ENCODE peak calls at places on chromosomes 11 and 22, in nine cellular contexts. Z is GM23338, J is GM23248, P is OCI-LY7, S is HCT116, V is PC-9, I is MM.1S, G is hepatocyte, L is Karpas-422. N is an unnamed sample. For H3K9me2, the result is how much of the 10 kb centered on the place peaks cover.

GRCh38 chr11:35404397-35404775 is 15.0 kb downstream of the SLC1A2 start:
- DNase-seq in Z (peak), J (peak), P (no peak), S (no peak), V (no peak), I (peak), G (peak), L (no peak), N (peak)

GRCh38 chr22:47409501-47410275 is 647.2 kb downstream of the TBC1D22A start:
- DNase-seq in Z (no peak), J (no peak), P (no peak), S (no peak), V (no peak), I (no peak), G (no peak), L (no peak), N (no peak)

GRCh38 chr11:15568440-15568839 is 453.7 kb downstream of the INSC start:
- DNase-seq in Z (no peak), J (no peak), P (no peak), S (no peak), V (no peak), I (no peak), G (no peak), L (no peak), N (no peak)

GRCh38 chr22:37632174-37633081 is 7.0 kb upstream of the SH3BP1 start:
- DNase-seq in Z (no peak), J (no peak), P (no peak), S (no peak), V (no peak), I (no peak), G (no peak), L (peak), N (no peak)

GRCh38 chr11:92276773-92277172 is 52.2 kb downstream of the FAT3 start:
- DNase-seq in Z (no peak), J (peak), P (no peak), S (no peak), V (no peak), I (no peak), G (no peak), L (no peak), N (no peak)

GRCh38 chr11:119509969-119510401 is 87.0 kb upstream of the THY1 start:
- DNase-seq in Z (no peak), J (peak), P (peak), S (no peak), V (peak), I (peak), G (peak), L (peak), N (no peak)

GRCh38 chr11:36945384-36945783 is 347.3 kb upstream of the RAG2 start:
- DNase-seq in Z (no peak), J (peak), P (peak), S (no peak), V (no peak), I (no peak), G (peak), L (peak), N (peak)

GRCh38 chr11:67488155-67488480 is 5.3 kb downstream of the AIP start:
- DNase-seq in Z (no peak), J (no peak), P (no peak), S (no peak), V (no peak), I (no peak), G (no peak), L (no peak), N (no peak)

GRCh38 chr11:134800130-134800529 is 388.1 kb upstream of the B3GAT1 start:
- DNase-seq in Z (no peak), J (no peak), P (no peak), S (no peak), V (peak), I (no peak), G (no peak), L (no peak), N (no peak)

GRCh38 chr22:27672721-27673387 is 128.7 kb downstream of the MN1 start:
- DNase-seq in Z (no peak), J (no peak), P (no peak), S (no peak), V (no peak), I (no peak), G (no peak), L (no peak), N (no peak)

GRCh38 chr11:103396237-103396636 is 287.0 kb downstream of the DYNC2H1 start:
- DNase-seq in Z (no peak), J (peak), P (no peak), S (no peak), V (no peak), I (no peak), G (no peak), L (no peak), N (no peak)

GRCh38 chr11:201936-202335 is 5.3 kb downstream of the BET1L start:
- DNase-seq in Z (peak), J (no peak), P (no peak), S (no peak), V (no peak), I (no peak), G (no peak), L (no peak), N (no peak)

GRCh38 chr11:66914505-66914904 is 43.7 kb downstream of the PC start:
- DNase-seq in Z (no peak), J (no peak), P (no peak), S (no peak), V (no peak), I (no peak), G (no peak), L (no peak), N (no peak)

GRCh38 chr22:39467390-39467901 is 10.6 kb downstream of the MGAT3 start:
- DNase-seq in Z (peak), J (no peak), P (no peak), S (no peak), V (no peak), I (peak), G (no peak), L (peak), N (no peak)

GRCh38 chr11:17502630-17503029 is 26.0 kb upstream of the ABCC8 start:
- DNase-seq in Z (no peak), J (no peak), P (no peak), S (no peak), V (no peak), I (no peak), G (no peak), L (no peak), N (no peak)

GRCh38 chr22:36467946-36468345 is 13.5 kb downstream of the TXN2 start:
- DNase-seq in Z (no peak), J (peak), P (no peak), S (peak), V (peak), I (peak), G (peak), L (no peak), N (no peak)

GRCh38 chr11:47667135-47667534 is 24.8 kb upstream of the MTCH2 start:
- DNase-seq in Z (no peak), J (no peak), P (no peak), S (no peak), V (no peak), I (no peak), G (no peak), L (no peak), N (no peak)

GRCh38 chr11:96015911-96016565 is 92.1 kb upstream of the MTMR2 start:
- DNase-seq in Z (peak), J (no peak), P (peak), S (no peak), V (no peak), I (peak), G (no peak), L (no peak), N (peak)

GRCh38 chr11:118442903-118443589 is 6.8 kb downstream of the KMT2A start:
- DNase-seq in Z (no peak), J (no peak), P (no peak), S (no peak), V (no peak), I (no peak), G (peak), L (no peak), N (no peak)

GRCh38 chr11:35658028-35658948 is 4.3 kb upstream of the TRIM44 start:
- DNase-seq in Z (no peak), J (peak), P (no peak), S (no peak), V (no peak), I (no peak), G (no peak), L (no peak), N (no peak)

DNA sequence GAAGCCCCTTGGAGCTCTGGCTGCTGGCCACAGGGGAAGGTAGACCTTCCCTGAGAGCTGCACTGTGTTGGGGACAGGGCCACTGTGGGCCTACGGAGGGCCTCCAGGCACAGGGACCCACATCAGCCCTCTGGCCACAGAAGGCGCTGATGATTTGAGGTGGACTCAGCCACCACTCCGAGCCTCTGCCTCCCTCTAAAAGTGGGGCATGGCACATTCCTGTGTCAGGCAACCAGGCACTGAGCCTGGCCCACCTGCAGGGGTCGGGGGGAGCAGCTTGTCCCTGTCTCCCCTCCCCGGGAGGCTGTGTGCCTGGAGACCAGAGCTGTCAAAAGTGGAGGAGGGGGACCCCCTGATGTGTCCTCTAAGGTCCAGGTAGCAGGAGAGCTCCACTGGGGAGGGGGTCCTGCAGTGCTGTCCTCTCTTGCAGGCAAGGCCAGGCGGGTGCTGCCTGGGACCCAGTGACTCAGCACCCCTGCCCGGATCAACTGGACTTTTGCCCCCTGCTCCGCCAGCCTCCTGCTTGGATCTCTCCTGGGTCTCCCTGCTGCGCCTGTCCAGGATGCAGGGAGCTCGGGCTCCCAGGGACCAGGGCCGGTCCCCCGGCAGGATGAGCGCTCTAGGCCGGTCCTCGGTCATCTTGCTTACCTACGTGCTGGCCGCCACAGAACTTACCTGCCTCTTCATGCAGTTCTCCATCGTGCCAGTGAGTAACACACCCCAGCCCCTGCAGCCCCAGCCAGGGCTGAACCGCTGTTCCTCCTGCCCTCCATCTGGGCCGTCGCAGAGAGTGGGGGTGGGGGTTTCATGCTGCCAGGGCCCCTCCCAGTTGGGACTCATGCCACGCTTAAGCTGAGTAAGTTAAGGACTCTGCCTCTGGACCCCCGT is 17.5 kb upstream of the CDKN1C start:
- DNase-seq in Z (peak), J (no peak), P (no peak), S (no peak), V (no peak), I (no peak), G (peak), L (no peak), N (no peak)
- H3K9me2 ChIP-seq in Z (under half), J (under half), P (under half), S (under half), V (under half), I (under half), G (under half), L (under half), N (under half)

GRCh38 chr11:8017071-8017470 is 29.9 kb downstream of the EIF3F start:
- DNase-seq in Z (no peak), J (no peak), P (no peak), S (no peak), V (no peak), I (no peak), G (no peak), L (no peak), N (no peak)

GRCh38 chr11:8017894-8018741 is 31.0 kb downstream of the EIF3F start:
- DNase-seq in Z (peak), J (peak), P (no peak), S (no peak), V (no peak), I (no peak), G (peak), L (no peak), N (no peak)

GRCh38 chr11:8016396-8016949 is 29.3 kb downstream of the EIF3F start:
- DNase-seq in Z (peak), J (peak), P (no peak), S (no peak), V (no peak), I (no peak), G (no peak), L (no peak), N (no peak)

GRCh38 chr11:8013833-8014232 is 26.7 kb downstream of the EIF3F start:
- DNase-seq in Z (no peak), J (no peak), P (no peak), S (no peak), V (no peak), I (no peak), G (no peak), L (no peak), N (no peak)

GRCh38 chr11:8015753-8016239 is 28.7 kb downstream of the EIF3F start:
- DNase-seq in Z (no peak), J (peak), P (no peak), S (no peak), V (no peak), I (no peak), G (no peak), L (no peak), N (no peak)
- H3K9me2 ChIP-seq in Z (under half), J (under half), P (under half), S (under half), V (under half), I (under half), G (under half), L (under half), N (under half)

GRCh38 chr11:117144477-117145392 is 648 bp downstream of the PAFAH1B2 start:
- DNase-seq in Z (peak), J (peak), P (peak), S (no peak), V (peak), I (peak), G (peak), L (peak), N (peak)

GRCh38 chr11:117143871-117144476 is at the start of gene PAFAH1B2:
- DNase-seq in Z (peak), J (peak), P (peak), S (peak), V (peak), I (peak), G (peak), L (peak), N (peak)

GRCh38 chr11:117145393-117145761 is 1.3 kb downstream of the PAFAH1B2 start:
- DNase-seq in Z (peak), J (peak), P (peak), S (no peak), V (peak), I (peak), G (peak), L (no peak), N (peak)

GRCh38 chr11:117143390-117143789 is 697 bp upstream of the PAFAH1B2 start:
- DNase-seq in Z (peak), J (peak), P (peak), S (no peak), V (no peak), I (peak), G (peak), L (no peak), N (peak)

DNA sequence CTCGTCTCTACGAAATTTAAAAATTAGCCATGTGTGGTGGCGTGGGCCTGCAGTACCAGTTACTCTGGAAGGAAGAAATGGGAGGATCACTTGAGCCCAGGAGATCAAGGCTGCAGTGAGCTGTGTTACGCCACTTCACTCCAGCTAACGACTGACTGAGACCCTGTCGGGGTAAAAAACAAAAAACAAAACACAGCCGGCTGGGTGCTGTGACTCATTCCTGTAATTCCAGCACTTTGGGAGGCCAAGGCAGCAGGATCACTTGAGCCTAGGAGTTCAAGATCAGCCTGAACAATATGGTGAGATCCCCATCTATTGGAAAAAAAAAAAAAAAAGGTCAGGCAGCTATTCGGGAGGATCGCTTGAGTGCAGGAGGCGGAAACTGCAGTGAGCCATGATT is 2.4 kb downstream of the PAFAH1B2 start:
- DNase-seq in Z (no peak), J (peak), P (no peak), S (no peak), V (no peak), I (no peak), G (no peak), L (no peak), N (no peak)
- H3K9me2 ChIP-seq in Z (under half), J (under half), P (under half), S (under half), V (under half), I (under half), G (under half), L (under half), N (under half)

GRCh38 chr11:43681543-43681942 is 1.0 kb downstream of the HSD17B12 start:
- DNase-seq in Z (peak), J (peak), P (no peak), S (no peak), V (no peak), I (no peak), G (peak), L (peak), N (no peak)
- H3K9me2 ChIP-seq in Z (under half), J (under half), P (under half), S (under half), V (under half), I (under half), G (under half), L (under half), N (under half)

DNA sequence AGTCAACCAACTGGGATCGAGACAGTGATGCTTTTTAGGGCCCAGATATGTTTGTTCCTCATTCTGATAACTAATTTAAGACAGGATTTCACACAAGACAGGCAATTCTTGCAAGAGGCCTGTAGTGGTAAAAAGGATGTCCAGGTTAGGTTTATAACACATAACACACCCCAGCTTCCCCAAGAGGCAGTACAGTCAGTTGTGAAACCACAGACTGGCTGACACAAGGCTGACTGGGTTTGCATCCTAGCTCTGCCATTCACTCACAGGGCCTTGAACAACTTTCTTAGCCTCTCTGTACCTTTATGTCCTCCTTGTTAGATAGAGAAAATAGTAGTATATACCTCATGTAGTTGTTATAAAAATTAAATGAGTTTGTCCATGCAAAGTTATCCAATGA is 55.0 kb upstream of the PTH start:
- DNase-seq in Z (no peak), J (no peak), P (no peak), S (no peak), V (no peak), I (no peak), G (no peak), L (no peak), N (no peak)
- H3K9me2 ChIP-seq in Z (under half), J (under half), P (under half), S (under half), V (under half), I (under half), G (under half), L (under half), N (under half)

GRCh38 chr11:27545035-27545434 is 38.5 kb upstream of the LIN7C start:
- DNase-seq in Z (no peak), J (no peak), P (no peak), S (no peak), V (no peak), I (no peak), G (no peak), L (no peak), N (no peak)

GRCh38 chr11:27541790-27542189 is 35.2 kb upstream of the LIN7C start:
- DNase-seq in Z (no peak), J (no peak), P (no peak), S (no peak), V (no peak), I (no peak), G (no peak), L (no peak), N (no peak)

GRCh38 chr11:27551127-27551526 is 44.6 kb upstream of the LIN7C start:
- DNase-seq in Z (no peak), J (no peak), P (no peak), S (no peak), V (no peak), I (no peak), G (no peak), L (no peak), N (no peak)

GRCh38 chr11:27540051-27540450 is 33.5 kb upstream of the LIN7C start:
- DNase-seq in Z (no peak), J (no peak), P (no peak), S (no peak), V (no peak), I (no peak), G (no peak), L (no peak), N (no peak)

GRCh38 chr11:27545946-27546345 is 39.4 kb upstream of the LIN7C start:
- DNase-seq in Z (peak), J (no peak), P (peak), S (no peak), V (no peak), I (no peak), G (no peak), L (peak), N (no peak)
- H3K9me2 ChIP-seq in Z (under half), J (under half), P (under half), S (under half), V (under half), I (under half), G (under half), L (under half), N (under half)

N was measured in SK-N-SH.